ENCODE peak calls at places on chromosomes 2 and 18, in nine cellular contexts. O is cardiac muscle cell, Q is A549, L is PC-3, Z is GM12878, P is astrocyte, Y is skeletal muscle cell, B is pancreas, C is AG04450. T is an unnamed sample.

GRCh38 chr2:61733563-61733962 is 120.3 kb downstream of the FAM161A start:
- DNase-seq in O (no peak), Q (no peak), L (no peak), Z (no peak), P (peak; percentile 56), Y (no peak), B (no peak), C (no peak), T (no peak)

GRCh38 chr18:37396981-37397720 is 168.4 kb downstream of the CELF4 start:
- DNase-seq in O (no peak), Q (no peak), L (no peak), Z (no peak), P (no peak), Y (no peak), B (no peak), C (no peak), T (no peak)

GRCh38 chr2:102285368-102285767 is 26.0 kb upstream of the IL1RL1 start:
- DNase-seq in O (no peak), Q (no peak), L (peak; percentile 94), Z (no peak), P (peak; percentile 12), Y (no peak), B (no peak), C (no peak), T (no peak)

GRCh38 chr18:52002600-52002999 is 337.4 kb upstream of the DCC start:
- DNase-seq in O (no peak), Q (no peak), L (no peak), Z (no peak), P (no peak), Y (no peak), B (no peak), C (no peak), T (no peak)

GRCh38 chr2:37343537-37344434 is 644 bp upstream of the QPCT start:
- DNase-seq in O (no peak), Q (peak; percentile 78), L (peak; percentile 31), Z (no peak), P (peak; percentile 69), Y (peak; percentile 68), B (no peak), C (no peak), T (peak; percentile 52)

GRCh38 chr2:175872716-175873115 is 129.4 kb downstream of the LNPK start:
- DNase-seq in O (no peak), Q (no peak), L (peak; percentile 2), Z (no peak), P (peak; percentile 71), Y (no peak), B (no peak), C (peak; percentile 4), T (no peak)

GRCh38 chr2:17752892-17753802 is 463 bp downstream of the SMC6 start:
- DNase-seq in O (peak; percentile 82), Q (peak; percentile 53), L (peak; percentile 60), Z (no peak), P (peak; percentile 37), Y (no peak), B (peak; percentile 52), C (no peak), T (peak; percentile 55)

GRCh38 chr2:10338242-10339188 is 35.8 kb downstream of the HPCAL1 start:
- DNase-seq in O (no peak), Q (no peak), L (no peak), Z (no peak), P (no peak), Y (no peak), B (no peak), C (no peak), T (no peak)

GRCh38 chr2:98269274-98269673 is 77.0 kb upstream of the CNGA3 start:
- DNase-seq in O (peak; percentile 69), Q (peak; percentile 44), L (peak; percentile 72), Z (no peak), P (peak; percentile 21), Y (no peak), B (peak; percentile 37), C (peak; percentile 15), T (no peak)

GRCh38 chr2:169091761-169092523 is 22.6 kb downstream of the DHRS9 start:
- DNase-seq in O (no peak), Q (no peak), L (peak; percentile 90), Z (no peak), P (peak; percentile 77), Y (peak; percentile 88), B (peak; percentile 40), C (no peak), T (no peak)

GRCh38 chr2:240472078-240472790 is 36.8 kb downstream of the GPC1 start:
- DNase-seq in O (no peak), Q (no peak), L (no peak), Z (no peak), P (no peak), Y (no peak), B (no peak), C (no peak), T (no peak)

GRCh38 chr18:66564236-66564635 is 39.7 kb downstream of the CDH19 start:
- DNase-seq in O (no peak), Q (no peak), L (no peak), Z (no peak), P (no peak), Y (no peak), B (no peak), C (no peak), T (no peak)
- H3K4me3 ChIP-seq in O (no peak overlapping the region), Q (no peak overlapping the region), L (no peak overlapping the region), Z (no peak overlapping the region), P (no peak overlapping the region), Y (no peak overlapping the region), B (no peak overlapping the region), C (no peak overlapping the region), T (no peak overlapping the region)

GRCh38 chr2:78423631-78424030 is 601.9 kb upstream of the REG3G start:
- DNase-seq in O (no peak), Q (no peak), L (no peak), Z (no peak), P (no peak), Y (no peak), B (no peak), C (no peak), T (no peak)
- H3K4me3 ChIP-seq in O (no peak overlapping the region), Q (no peak overlapping the region), L (no peak overlapping the region), Z (no peak overlapping the region), P (no peak overlapping the region), Y (no peak overlapping the region), B (no peak overlapping the region), C (no peak overlapping the region), T (no peak overlapping the region)

GRCh38 chr2:65204461-65205230 is 23.0 kb upstream of the ACTR2 start:
- DNase-seq in O (peak; percentile 7), Q (no peak), L (no peak), Z (no peak), P (no peak), Y (no peak), B (no peak), C (no peak), T (no peak)
- H3K4me3 ChIP-seq in O (no peak overlapping the region), Q (no peak overlapping the region), L (no peak overlapping the region), Z (no peak overlapping the region), P (no peak overlapping the region), Y (peak overlapping the region; percentile 32), B (no peak overlapping the region), C (peak overlapping the region; percentile 35), T (no peak overlapping the region)

GRCh38 chr2:42050350-42051167 is 2.7 kb downstream of the PKDCC start:
- DNase-seq in O (no peak), Q (no peak), L (no peak), Z (no peak), P (no peak), Y (no peak), B (no peak), C (no peak), T (no peak)
- H3K4me3 ChIP-seq in O (peak overlapping the region; percentile 98), Q (peak overlapping the region; percentile 63), L (no peak overlapping the region), Z (no peak overlapping the region), P (peak overlapping the region; percentile 70), Y (peak overlapping the region; percentile 80), B (peak overlapping the region; percentile 59), C (peak overlapping the region; percentile 93), T (no peak overlapping the region)

DNA sequence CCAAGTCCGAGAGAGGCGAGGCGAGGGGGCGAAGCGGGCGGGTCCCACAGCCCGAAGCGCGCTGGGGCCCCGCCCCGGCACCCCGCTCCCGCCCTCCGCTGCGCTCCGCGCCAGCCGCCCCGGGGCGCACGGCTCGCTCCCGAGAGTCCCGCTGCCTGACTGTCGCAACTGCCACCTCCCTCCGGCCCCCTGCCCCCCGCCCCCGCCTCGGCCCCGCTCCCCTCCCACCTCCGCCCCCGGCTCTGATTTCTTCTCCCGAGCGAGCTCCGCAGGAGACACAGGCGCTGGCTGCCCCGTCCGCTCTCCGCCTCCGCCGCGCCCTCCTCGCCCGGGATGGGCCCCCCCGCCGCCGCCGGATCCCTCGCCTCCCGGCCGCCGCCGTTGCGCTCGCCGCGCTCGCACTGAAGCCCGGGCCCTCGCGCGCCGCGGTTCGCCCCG is at the start of gene WNT6:
- DNase-seq in O (peak; percentile 65), Q (no peak), L (no peak), Z (no peak), P (no peak), Y (no peak), B (no peak), C (no peak), T (no peak)
- H3K4me3 ChIP-seq in O (peak within 1 kb of the TSS; percentile 31), Q (peak within 1 kb of the TSS; percentile 64), L (peak within 1 kb of the TSS; percentile 53), Z (no peak within 1 kb of the TSS), P (no peak within 1 kb of the TSS), Y (peak within 1 kb of the TSS; percentile 23), B (peak within 1 kb of the TSS; percentile 18), C (no peak within 1 kb of the TSS), T (no peak within 1 kb of the TSS)

GRCh38 chr2:46127176-46127575 is 170.0 kb upstream of the EPAS1 start:
- DNase-seq in O (no peak), Q (no peak), L (no peak), Z (no peak), P (no peak), Y (no peak), B (no peak), C (no peak), T (no peak)
- H3K4me3 ChIP-seq in O (no peak overlapping the region), Q (no peak overlapping the region), L (no peak overlapping the region), Z (no peak overlapping the region), P (no peak overlapping the region), Y (no peak overlapping the region), B (no peak overlapping the region), C (no peak overlapping the region), T (no peak overlapping the region)

GRCh38 chr2:179859523-179859922 is 1.9 kb downstream of the ZNF385B start:
- DNase-seq in O (no peak), Q (no peak), L (no peak), Z (no peak), P (no peak), Y (no peak), B (no peak), C (no peak), T (no peak)

GRCh38 chr2:179854891-179855290 is 6.5 kb downstream of the ZNF385B start:
- DNase-seq in O (no peak), Q (no peak), L (no peak), Z (no peak), P (no peak), Y (no peak), B (no peak), C (no peak), T (no peak)

GRCh38 chr2:179856205-179856604 is 5.2 kb downstream of the ZNF385B start:
- DNase-seq in O (no peak), Q (no peak), L (no peak), Z (no peak), P (no peak), Y (no peak), B (no peak), C (no peak), T (no peak)

GRCh38 chr2:179855673-179856072 is 5.7 kb downstream of the ZNF385B start:
- DNase-seq in O (no peak), Q (no peak), L (no peak), Z (no peak), P (no peak), Y (no peak), B (no peak), C (no peak), T (no peak)

GRCh38 chr2:179857236-179857635 is 4.2 kb downstream of the ZNF385B start:
- DNase-seq in O (no peak), Q (no peak), L (peak; percentile 10), Z (no peak), P (no peak), Y (no peak), B (no peak), C (no peak), T (no peak)
- H3K4me3 ChIP-seq in O (no peak overlapping the region), Q (no peak overlapping the region), L (no peak overlapping the region), Z (no peak overlapping the region), P (no peak overlapping the region), Y (no peak overlapping the region), B (no peak overlapping the region), C (no peak overlapping the region), T (no peak overlapping the region)

T was measured in adrenal gland.